ENCODE peak calls at places on chromosomes 12 and 14, in eight cellular contexts. E, I, C, O, Q, Z, L and T are unnamed samples. For H3K36me3, the result is how much of the 10 kb centered on the place peaks cover.

GRCh38 chr12:41304526-41304925 is 116.4 kb downstream of the PDZRN4 start:
- DNase-seq in E (no peak), I (no peak), C (no peak), O (no peak), Q (no peak), Z (no peak), L (no peak), T (no peak)

GRCh38 chr14:64293976-64294671 is at the start of gene ESR2:
- DNase-seq in E (peak), I (peak), C (no peak), O (peak), Q (peak), Z (peak), L (no peak), T (peak)

GRCh38 chr12:95738024-95738611 is 52.4 kb downstream of the NTN4 start:
- DNase-seq in E (no peak), I (no peak), C (no peak), O (no peak), Q (peak), Z (no peak), L (no peak), T (no peak)

GRCh38 chr14:50823051-50823762 is 7.8 kb downstream of the NIN start:
- DNase-seq in E (no peak), I (no peak), C (no peak), O (no peak), Q (no peak), Z (peak), L (no peak), T (peak)

GRCh38 chr12:106739815-106740552 is 34.5 kb upstream of the RIC8B start:
- DNase-seq in E (no peak), I (no peak), C (no peak), O (peak), Q (no peak), Z (no peak), L (no peak), T (peak)

GRCh38 chr14:92531151-92531873 is 17.7 kb downstream of the RIN3 start:
- DNase-seq in E (peak), I (no peak), C (no peak), O (no peak), Q (no peak), Z (no peak), L (no peak), T (no peak)

GRCh38 chr12:122067966-122068365 is 10.6 kb upstream of the MLXIP start:
- DNase-seq in E (no peak), I (peak), C (no peak), O (peak), Q (peak), Z (peak), L (peak), T (no peak)

GRCh38 chr14:75829316-75829715 is 152.5 kb downstream of the TGFB3 start:
- DNase-seq in E (no peak), I (no peak), C (no peak), O (no peak), Q (no peak), Z (no peak), L (no peak), T (no peak)

GRCh38 chr12:115233891-115234543 is 550.0 kb upstream of the TBX3 start:
- DNase-seq in E (no peak), I (no peak), C (no peak), O (no peak), Q (no peak), Z (no peak), L (no peak), T (no peak)

GRCh38 chr12:49902399-49903350 is 1.0 kb downstream of the FAIM2 start:
- DNase-seq in E (peak), I (no peak), C (no peak), O (no peak), Q (no peak), Z (no peak), L (no peak), T (no peak)

GRCh38 chr12:116583284-116583683 is 24.1 kb downstream of the MAP1LC3B2 start:
- DNase-seq in E (no peak), I (no peak), C (no peak), O (no peak), Q (no peak), Z (no peak), L (no peak), T (no peak)

GRCh38 chr12:32455607-32456063 is 56.3 kb downstream of the FGD4 start:
- DNase-seq in E (no peak), I (no peak), C (peak), O (peak), Q (no peak), Z (peak), L (peak), T (peak)

GRCh38 chr12:64142784-64143183 is 79.3 kb downstream of the KICS2 start:
- DNase-seq in E (no peak), I (no peak), C (no peak), O (no peak), Q (no peak), Z (no peak), L (no peak), T (no peak)

GRCh38 chr12:64142382-64142781 is 79.7 kb downstream of the KICS2 start:
- DNase-seq in E (no peak), I (no peak), C (no peak), O (no peak), Q (no peak), Z (no peak), L (no peak), T (no peak)

GRCh38 chr12:64145226-64145625 is 76.9 kb downstream of the KICS2 start:
- DNase-seq in E (no peak), I (no peak), C (no peak), O (no peak), Q (no peak), Z (no peak), L (no peak), T (no peak)

GRCh38 chr12:64147860-64148259 is 74.2 kb downstream of the KICS2 start:
- DNase-seq in E (no peak), I (no peak), C (no peak), O (no peak), Q (no peak), Z (no peak), L (no peak), T (no peak)

GRCh38 chr12:64147011-64147671 is 75.0 kb downstream of the KICS2 start:
- DNase-seq in E (no peak), I (no peak), C (no peak), O (no peak), Q (no peak), Z (no peak), L (no peak), T (no peak)
- TF ChIP-seq CTCF in E (no peak), I (no peak), C (no peak), O (no peak), Q (no peak), Z (no peak), L (no peak), T (no peak)

GRCh38 chr14:94615823-94616570 is 3.8 kb downstream of the SERPINA3 start:
- DNase-seq in E (no peak), I (no peak), C (no peak), O (no peak), Q (no peak), Z (no peak), L (no peak), T (no peak)
- H3K4me3 ChIP-seq in E (no peak), I (no peak), C (no peak), O (no peak), Q (peak), Z (no peak), L (no peak), T (no peak)

DNA sequence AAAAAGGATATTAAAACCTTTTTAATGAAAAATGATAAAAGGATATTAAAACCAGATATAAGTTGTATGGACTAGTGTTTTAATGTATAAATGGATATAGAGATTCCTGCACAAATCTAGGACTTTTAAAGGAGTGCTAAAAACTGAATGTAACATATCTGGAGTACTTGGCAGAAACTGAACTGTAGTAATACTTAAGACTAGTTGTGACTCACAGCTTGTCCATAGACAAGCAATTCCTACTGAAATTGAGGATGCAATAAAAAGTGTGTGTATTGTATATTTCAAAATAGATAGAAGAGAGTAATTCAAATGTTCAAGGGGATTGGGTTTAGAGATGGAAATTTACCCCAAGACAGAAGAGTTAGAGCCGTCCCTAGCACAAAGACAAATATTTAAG is 59.6 kb downstream of the FBXO33 start:
- DNase-seq in E (no peak), I (no peak), C (no peak), O (peak), Q (no peak), Z (no peak), L (no peak), T (no peak)
- H3K36me3 ChIP-seq in E (under half), I (under half), C (under half), O (under half), Q (under half), Z (under half), L (under half), T (under half)

GRCh38 chr14:82011460-82011859 is 477.8 kb upstream of the SEL1L start:
- DNase-seq in E (no peak), I (no peak), C (no peak), O (no peak), Q (no peak), Z (no peak), L (no peak), T (no peak)

GRCh38 chr14:82009993-82010392 is 476.3 kb upstream of the SEL1L start:
- DNase-seq in E (no peak), I (no peak), C (no peak), O (no peak), Q (no peak), Z (no peak), L (no peak), T (no peak)

GRCh38 chr14:82003418-82003817 is 469.8 kb upstream of the SEL1L start:
- DNase-seq in E (no peak), I (no peak), C (no peak), O (no peak), Q (no peak), Z (no peak), L (no peak), T (no peak)

DNA sequence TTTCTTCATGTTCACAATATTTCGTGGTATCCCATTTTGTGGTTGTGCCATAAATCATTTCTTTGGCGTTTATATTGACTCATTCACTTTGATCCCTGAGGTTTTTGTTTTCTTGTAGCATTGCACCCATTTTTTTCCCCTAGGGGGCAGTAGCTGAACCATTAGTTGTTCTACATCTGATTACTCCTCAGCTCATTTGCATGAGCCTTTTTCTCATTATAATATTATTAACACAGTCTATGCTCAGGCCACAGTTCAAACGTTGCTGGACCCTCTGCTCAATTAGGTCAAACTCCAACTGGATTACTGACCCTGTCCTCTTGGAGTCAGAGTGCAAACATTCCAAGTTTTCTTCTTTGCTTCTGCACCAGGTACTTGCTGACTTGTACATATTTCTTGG is 475.4 kb upstream of the SEL1L start:
- DNase-seq in E (no peak), I (no peak), C (no peak), O (no peak), Q (no peak), Z (peak), L (no peak), T (no peak)
- TF ChIP-seq CTCF in E (no peak), I (peak), C (peak), O (no peak), Q (no peak), Z (peak), L (no peak), T (no peak)

GRCh38 chr12:11992515-11992914 is 78.2 kb upstream of the BCL2L14 start:
- DNase-seq in E (no peak), I (no peak), C (no peak), O (no peak), Q (no peak), Z (no peak), L (no peak), T (no peak)
- H3K4me3 ChIP-seq in E (no peak), I (no peak), C (no peak), O (no peak), Q (no peak), Z (no peak), L (no peak), T (no peak)

GRCh38 chr14:69428289-69428998 is 30.0 kb downstream of the SLC39A9 start:
- DNase-seq in E (no peak), I (no peak), C (no peak), O (no peak), Q (no peak), Z (no peak), L (no peak), T (no peak)
- H3K36me3 ChIP-seq in E (under half), I (under half), C (under half), O (under half), Q (under half), Z (half or more), L (under half), T (under half)

GRCh38 chr12:84624601-84625000 is 288.0 kb downstream of the SLC6A15 start:
- DNase-seq in E (no peak), I (no peak), C (no peak), O (no peak), Q (no peak), Z (no peak), L (no peak), T (no peak)

DNA sequence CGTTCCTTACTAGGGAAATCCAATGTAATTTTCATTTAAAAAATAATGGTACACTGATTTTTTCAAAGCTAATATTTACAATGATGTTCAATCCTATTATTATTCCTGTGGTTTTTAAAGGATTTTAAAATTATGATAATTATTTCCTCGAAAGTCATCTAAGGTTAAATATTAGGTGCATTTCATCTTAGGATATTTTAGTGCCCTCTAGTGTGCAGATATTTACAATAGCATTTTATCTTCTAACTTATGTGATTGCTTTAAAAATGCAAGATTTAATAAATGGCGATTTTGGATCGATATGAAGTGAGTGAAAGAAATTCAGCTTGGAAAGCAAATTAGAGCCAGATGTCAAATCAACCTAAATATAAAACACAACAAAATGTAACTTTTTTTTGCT is 293.5 kb downstream of the SLC6A15 start:
- DNase-seq in E (no peak), I (no peak), C (no peak), O (no peak), Q (no peak), Z (no peak), L (no peak), T (no peak)
- TF ChIP-seq CTCF in E (no peak), I (no peak), C (peak), O (peak), Q (no peak), Z (peak), L (no peak), T (no peak)

GRCh38 chr14:95521001-95521400 is 4.6 kb upstream of the SYNE3 start:
- DNase-seq in E (no peak), I (no peak), C (no peak), O (no peak), Q (no peak), Z (no peak), L (no peak), T (no peak)

GRCh38 chr14:95520346-95520745 is 3.9 kb upstream of the SYNE3 start:
- DNase-seq in E (peak), I (no peak), C (no peak), O (no peak), Q (no peak), Z (no peak), L (no peak), T (no peak)

GRCh38 chr14:95518045-95518751 is 1.7 kb upstream of the SYNE3 start:
- DNase-seq in E (no peak), I (no peak), C (no peak), O (peak), Q (no peak), Z (no peak), L (no peak), T (peak)

GRCh38 chr14:95522116-95522515 is 5.7 kb upstream of the SYNE3 start:
- DNase-seq in E (no peak), I (peak), C (no peak), O (no peak), Q (no peak), Z (no peak), L (no peak), T (no peak)

GRCh38 chr14:95519699-95520098 is 3.2 kb upstream of the SYNE3 start:
- DNase-seq in E (peak), I (peak), C (peak), O (peak), Q (peak), Z (peak), L (no peak), T (peak)
- H3K4me3 ChIP-seq in E (no peak), I (no peak), C (no peak), O (no peak), Q (no peak), Z (peak), L (no peak), T (no peak)

DNA sequence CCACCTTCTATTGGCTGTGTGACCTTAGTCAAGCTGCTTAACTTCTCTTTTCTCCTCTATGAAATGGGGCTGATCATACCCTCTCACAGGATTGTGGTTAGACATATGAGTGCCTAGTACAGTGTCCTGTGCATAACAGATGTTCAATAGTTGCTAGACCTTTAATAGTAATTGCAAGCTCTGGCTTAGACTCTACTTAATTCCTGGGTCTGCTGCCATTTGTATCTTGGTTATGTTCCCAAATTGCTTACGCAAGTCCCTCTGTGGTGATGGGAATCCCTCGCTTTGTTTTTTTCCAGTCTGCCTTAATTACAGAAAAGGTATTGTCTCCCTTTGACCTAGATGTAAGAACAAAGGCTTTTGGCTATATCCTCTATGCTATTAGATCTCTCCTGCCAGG is 15.1 kb downstream of the SUDS3 start:
- DNase-seq in E (no peak), I (no peak), C (no peak), O (no peak), Q (no peak), Z (no peak), L (no peak), T (no peak)
- H3K36me3 ChIP-seq in E (under half), I (under half), C (under half), O (under half), Q (half or more), Z (half or more), L (under half), T (half or more)

GRCh38 chr12:1692895-1693294 is 2.0 kb downstream of the ADIPOR2 start:
- DNase-seq in E (no peak), I (no peak), C (no peak), O (no peak), Q (no peak), Z (no peak), L (no peak), T (no peak)

GRCh38 chr12:1688086-1688710 is 2.7 kb upstream of the ADIPOR2 start:
- DNase-seq in E (no peak), I (no peak), C (peak), O (no peak), Q (no peak), Z (no peak), L (no peak), T (no peak)

GRCh38 chr12:1690578-1691122 is at the start of gene ADIPOR2:
- DNase-seq in E (peak), I (peak), C (peak), O (peak), Q (peak), Z (peak), L (peak), T (peak)

GRCh38 chr12:1692221-1692620 is 1.4 kb downstream of the ADIPOR2 start:
- DNase-seq in E (no peak), I (no peak), C (no peak), O (no peak), Q (no peak), Z (no peak), L (no peak), T (no peak)

GRCh38 chr12:1691123-1692007 is 495 bp downstream of the ADIPOR2 start:
- DNase-seq in E (peak), I (peak), C (peak), O (no peak), Q (peak), Z (peak), L (peak), T (no peak)
- TF ChIP-seq CTCF in E (no peak), I (no peak), C (no peak), O (no peak), Q (peak), Z (no peak), L (no peak), T (no peak)